ENCODE peak calls at places on chromosomes 6 and 20, in eight cellular contexts. F is H9; L is ovary; R is heart left ventricle; A is Peyer's patch; T is CD8-positive, alpha-beta T cell; O is SK-N-SH; M is IMR-90. P is an unnamed sample. For H3K4me1, the result is how much of the 10 kb centered on the place peaks cover.

GRCh38 chr20:62896526-62896925 is 29.8 kb downstream of the DIDO1 start:
- DNase-seq in R (no peak), O (no peak), F (no peak), T (no peak), M (no peak), A (no peak), L (no peak), P (no peak)

GRCh38 chr6:80366721-80367120 is 260.2 kb downstream of the BCKDHB start:
- DNase-seq in O (peak), L (peak), R (peak), F (no peak), A (no peak), T (no peak), M (peak), P (no peak)

GRCh38 chr6:53154071-53154470 is 5.4 kb upstream of the GCM1 start:
- DNase-seq in R (no peak), M (no peak), F (no peak), L (no peak), A (no peak), T (no peak), O (no peak), P (no peak)

GRCh38 chr20:38143238-38143645 is 21.8 kb downstream of the TGM2 start:
- DNase-seq in R (no peak), A (peak), L (no peak), F (no peak), M (no peak), O (peak), T (no peak), P (no peak)

GRCh38 chr20:58852559-58853271 is at the start of gene GNAS:
- DNase-seq in O (peak), L (no peak), R (peak), M (peak), F (peak), T (peak), A (peak), P (peak)

GRCh38 chr6:139542351-139542750 is 167.9 kb upstream of the CITED2 start:
- DNase-seq in L (no peak), A (no peak), M (no peak), F (no peak), T (no peak), O (no peak), R (no peak), P (no peak)

GRCh38 chr6:112114577-112115223 is 27.3 kb downstream of the FAM229B start:
- DNase-seq in F (no peak), R (no peak), T (no peak), M (no peak), A (no peak), O (no peak), L (no peak), P (no peak)

GRCh38 chr6:14707971-14708465 is 537.9 kb upstream of the JARID2 start:
- DNase-seq in O (no peak), F (no peak), L (no peak), T (no peak), R (no peak), M (no peak), A (no peak), P (no peak)

GRCh38 chr6:141260627-141261015 is 872.1 kb upstream of the GJE1 start:
- DNase-seq in M (no peak), A (no peak), O (no peak), L (no peak), R (no peak), T (no peak), F (no peak), P (no peak)

GRCh38 chr6:72042088-72042487 is 155.7 kb downstream of the RIMS1 start:
- DNase-seq in T (no peak), R (no peak), M (no peak), A (no peak), O (no peak), F (no peak), L (no peak), P (no peak)

GRCh38 chr6:37276916-37277509 is 19.1 kb upstream of the TMEM217 start:
- DNase-seq in T (no peak), O (no peak), F (no peak), M (no peak), L (no peak), R (no peak), A (peak), P (no peak)

GRCh38 chr6:97009781-97010492 is 85.4 kb downstream of the KLHL32 start:
- DNase-seq in T (no peak), A (no peak), M (no peak), R (no peak), O (no peak), L (no peak), F (no peak), P (no peak)

GRCh38 chr6:74873911-74874310 is 331.9 kb downstream of the COL12A1 start:
- DNase-seq in F (no peak), A (no peak), O (no peak), T (no peak), M (peak), R (no peak), L (no peak), P (no peak)

GRCh38 chr20:62959101-62959971 is 6.8 kb downstream of the SLC17A9 start:
- DNase-seq in T (no peak), F (no peak), A (no peak), L (no peak), M (no peak), R (no peak), O (peak), P (no peak)

GRCh38 chr6:125285936-125286335 is 15.8 kb downstream of the HDDC2 start:
- DNase-seq in M (peak), L (no peak), F (no peak), A (no peak), T (no peak), O (no peak), R (no peak), P (no peak)

GRCh38 chr6:120805267-120805666 is 529.0 kb downstream of the TBC1D32 start:
- DNase-seq in F (no peak), L (no peak), T (no peak), A (no peak), M (no peak), R (no peak), O (no peak), P (no peak)

GRCh38 chr6:169833258-169833794 is 81.9 kb downstream of the ERMARD start:
- DNase-seq in O (no peak), M (no peak), F (no peak), T (no peak), A (no peak), R (no peak), L (no peak), P (no peak)

GRCh38 chr6:35181313-35181932 is 32.3 kb upstream of the SCUBE3 start:
- DNase-seq in M (peak), O (no peak), T (no peak), L (no peak), F (no peak), A (no peak), R (peak), P (no peak)

GRCh38 chr6:99119109-99120031 is 171.6 kb upstream of the FBXL4 start:
- DNase-seq in F (peak), M (peak), R (no peak), T (no peak), L (no peak), A (peak), O (peak), P (no peak)

GRCh38 chr6:39471954-39472659 is 149.6 kb upstream of the KCNK16 start:
- DNase-seq in F (no peak), R (no peak), T (no peak), O (no peak), A (no peak), M (no peak), L (no peak), P (no peak)

GRCh38 chr6:67933278-67933677 is 701.8 kb upstream of the ADGRB3 start:
- DNase-seq in O (no peak), L (no peak), A (no peak), R (no peak), T (no peak), M (no peak), F (peak), P (no peak)

GRCh38 chr6:83702077-83702476 is 6.8 kb downstream of the SNAP91 start:
- DNase-seq in M (no peak), R (no peak), T (no peak), L (no peak), O (no peak), A (no peak), F (no peak), P (no peak)

GRCh38 chr6:154343473-154344308 is 12.9 kb downstream of the IPCEF1 start:
- DNase-seq in M (peak), F (peak), A (peak), R (peak), O (no peak), L (peak), T (no peak), P (no peak)

GRCh38 chr20:39825524-39825923 is 863.4 kb downstream of the DHX35 start:
- DNase-seq in T (no peak), L (no peak), R (no peak), M (no peak), O (no peak), A (no peak), F (no peak), P (no peak)

GRCh38 chr6:133817460-133818047 is 71.4 kb upstream of the TCF21 start:
- DNase-seq in M (no peak), T (peak), R (no peak), O (peak), A (peak), L (no peak), F (peak), P (no peak)

GRCh38 chr6:108841377-108841855 is 6.8 kb upstream of the ARMC2 start:
- DNase-seq in M (no peak), O (no peak), T (no peak), L (no peak), A (no peak), F (no peak), R (no peak), P (no peak)

GRCh38 chr20:51803157-51803854 is 985 bp upstream of the SALL4 start:
- DNase-seq in F (no peak), L (no peak), R (no peak), A (no peak), T (no peak), O (peak), M (peak), P (no peak)

GRCh38 chr6:15901141-15902115 is 227.5 kb upstream of the MYLIP start:
- DNase-seq in M (no peak), O (no peak), A (peak), F (no peak), R (no peak), L (no peak), T (no peak), P (no peak)

GRCh38 chr20:44651507-44652373 is at the start of gene ADA:
- DNase-seq in T (peak), A (peak), M (peak), O (peak), R (peak), L (peak), F (peak), P (peak)

GRCh38 chr6:1619666-1620503 is 10.2 kb downstream of the FOXC1 start:
- DNase-seq in L (no peak), M (no peak), O (no peak), T (no peak), F (peak), A (no peak), R (peak), P (no peak)

GRCh38 chr6:77740380-77740779 is 87.5 kb downstream of the MEI4 start:
- DNase-seq in M (peak), F (no peak), T (no peak), L (no peak), R (no peak), A (no peak), O (peak), P (no peak)

DNA sequence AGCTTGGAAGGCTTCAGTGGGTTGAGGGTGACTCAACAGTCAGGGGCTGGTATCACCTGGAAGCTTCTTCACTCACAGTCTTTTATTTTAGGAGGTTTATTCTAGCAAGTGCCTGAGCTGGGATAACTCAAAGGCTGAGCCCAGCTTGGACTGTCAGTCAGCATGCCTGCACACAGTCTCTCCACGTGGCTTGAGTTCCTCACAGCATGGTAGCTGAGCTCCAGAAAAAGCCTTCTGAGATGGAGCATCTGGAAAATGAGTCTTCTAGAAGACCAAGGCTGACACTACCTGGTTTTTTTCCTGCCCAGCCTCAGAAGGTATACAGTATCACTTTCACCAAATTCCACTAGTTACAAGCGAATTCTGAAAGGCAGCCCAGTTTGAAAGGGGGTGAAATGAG is 234.6 kb upstream of the ID4 start:
- DNase-seq in O (no peak), M (no peak), R (no peak), T (no peak), L (no peak), A (no peak), F (no peak), P (no peak)
- H3K4me1 ChIP-seq in O (under half), M (under half), R (under half), T (under half), L (under half), A (under half), F (under half), P (under half)

DNA sequence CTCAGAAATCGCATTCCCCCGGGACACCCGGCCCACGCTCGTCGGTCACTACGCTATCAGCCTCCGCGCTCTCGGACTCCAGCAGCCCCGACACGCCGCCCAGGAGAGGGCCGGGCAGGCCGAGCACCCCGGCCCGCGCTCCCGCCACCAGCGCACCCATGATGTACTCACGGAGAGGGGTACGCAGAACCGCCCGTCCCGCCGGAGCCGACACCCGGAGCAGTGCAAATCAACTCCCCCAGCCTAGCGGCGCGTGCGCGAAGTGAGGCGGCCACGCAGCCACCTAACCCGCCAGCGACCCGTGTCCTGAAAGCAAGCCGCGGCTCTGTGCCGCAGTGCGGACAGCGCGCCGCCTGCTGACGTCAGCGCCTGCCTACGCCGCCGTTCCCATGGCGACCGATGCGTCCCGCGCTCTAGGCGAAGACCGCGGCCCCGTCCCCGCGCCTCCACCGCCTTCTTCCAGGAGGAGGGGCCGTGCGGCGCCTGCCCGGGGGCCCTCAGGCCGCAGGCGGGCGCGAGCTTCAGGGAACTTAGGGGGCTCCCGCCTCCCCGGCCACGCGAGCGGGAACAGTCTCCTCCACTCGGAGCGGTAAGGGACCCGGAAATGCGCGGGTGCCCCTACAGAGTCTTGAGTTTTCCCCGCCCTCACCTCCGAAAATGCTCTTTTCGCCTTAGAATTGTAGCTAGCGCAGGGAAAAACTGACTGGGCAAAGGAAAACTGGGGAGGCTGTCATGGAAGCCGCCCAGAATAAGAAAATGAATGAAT is at the start of gene AHI1:
- DNase-seq in O (peak), F (peak), L (peak), A (peak), R (peak), M (peak), T (peak), P (peak)
- TF ChIP-seq CTCF in O (no peak), F (no peak), L (peak), A (peak), R (peak), M (no peak), T (no peak), P (no peak)

GRCh38 chr6:6695711-6696048 is 107.2 kb downstream of the LY86 start:
- DNase-seq in T (no peak), M (no peak), R (no peak), L (no peak), A (peak), F (no peak), O (no peak), P (no peak)

GRCh38 chr6:6697620-6698019 is 109.1 kb downstream of the LY86 start:
- DNase-seq in T (no peak), L (no peak), F (no peak), O (no peak), A (no peak), R (no peak), M (no peak), P (no peak)

GRCh38 chr6:6696867-6697531 is 108.5 kb downstream of the LY86 start:
- DNase-seq in L (peak), R (no peak), A (peak), T (no peak), M (peak), F (peak), O (peak), P (peak)

GRCh38 chr6:6694368-6694780 is 105.9 kb downstream of the LY86 start:
- DNase-seq in F (peak), L (no peak), O (no peak), T (no peak), R (no peak), M (no peak), A (no peak), P (no peak)

DNA sequence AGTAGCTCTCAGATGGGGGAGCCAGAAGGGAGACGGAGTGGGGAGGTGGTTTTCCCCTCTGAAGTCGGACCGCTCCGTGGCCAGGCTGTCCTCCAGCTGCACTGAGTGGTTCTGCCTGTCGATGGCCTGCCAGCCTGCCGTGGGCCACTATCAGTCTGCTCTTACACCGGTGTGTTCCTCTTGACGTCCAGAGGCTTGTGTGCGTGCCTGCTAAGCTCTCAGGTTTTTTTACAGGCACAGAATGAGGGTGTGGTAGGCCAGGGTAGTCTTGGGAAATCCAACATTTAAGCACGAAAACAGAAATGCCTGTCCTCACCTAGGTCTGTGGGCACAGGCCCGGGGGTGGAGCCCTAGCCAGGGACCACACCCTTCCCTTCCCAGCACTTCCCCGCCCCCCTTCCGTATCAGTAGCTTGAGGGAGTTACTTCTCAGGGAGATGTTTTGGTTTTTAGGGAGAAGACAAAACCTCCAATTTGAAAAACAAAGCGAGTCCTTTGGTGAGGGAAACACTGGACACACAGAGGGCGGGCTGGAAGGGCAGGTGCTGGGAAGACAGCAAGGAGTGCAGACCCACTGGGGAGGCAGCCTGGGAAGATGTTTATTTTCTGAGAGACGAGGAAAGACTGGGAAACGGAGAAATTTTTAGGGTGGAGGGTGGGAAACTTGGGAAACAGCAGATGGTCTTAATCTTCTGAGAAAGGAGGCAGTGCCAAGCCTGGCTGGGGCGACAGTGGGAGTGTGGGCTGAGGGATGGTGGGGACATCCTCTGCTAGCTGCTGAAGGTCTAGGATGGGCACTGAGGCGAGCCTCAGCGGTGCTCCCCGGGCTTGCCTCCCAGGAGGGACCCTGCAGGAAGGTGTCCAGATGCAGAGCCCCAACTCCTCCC is 106.5 kb downstream of the LY86 start:
- DNase-seq in L (peak), M (no peak), R (peak), A (peak), F (peak), T (no peak), O (no peak), P (peak)
- H3K4me1 ChIP-seq in L (under half), M (under half), R (half or more), A (under half), F (under half), T (under half), O (under half), P (under half)

GRCh38 chr6:82095091-82095490 is 152.5 kb downstream of the IBTK start:
- DNase-seq in M (no peak), A (no peak), F (no peak), L (no peak), R (no peak), O (no peak), T (no peak), P (no peak)
- TF ChIP-seq CTCF in M (no peak), A (no peak), F (no peak), L (no peak), R (no peak), O (no peak), T (no peak), P (no peak)

GRCh38 chr6:115885636-115886366 is 174.9 kb downstream of the FRK start:
- DNase-seq in F (no peak), L (no peak), M (no peak), T (no peak), R (no peak), A (no peak), O (no peak), P (no peak)

GRCh38 chr6:115887887-115888286 is 172.8 kb downstream of the FRK start:
- DNase-seq in O (no peak), A (no peak), T (no peak), R (no peak), F (no peak), M (no peak), L (no peak), P (no peak)

GRCh38 chr6:115882771-115883170 is 177.9 kb downstream of the FRK start:
- DNase-seq in T (no peak), F (no peak), R (no peak), M (no peak), A (no peak), L (no peak), O (no peak), P (no peak)

DNA sequence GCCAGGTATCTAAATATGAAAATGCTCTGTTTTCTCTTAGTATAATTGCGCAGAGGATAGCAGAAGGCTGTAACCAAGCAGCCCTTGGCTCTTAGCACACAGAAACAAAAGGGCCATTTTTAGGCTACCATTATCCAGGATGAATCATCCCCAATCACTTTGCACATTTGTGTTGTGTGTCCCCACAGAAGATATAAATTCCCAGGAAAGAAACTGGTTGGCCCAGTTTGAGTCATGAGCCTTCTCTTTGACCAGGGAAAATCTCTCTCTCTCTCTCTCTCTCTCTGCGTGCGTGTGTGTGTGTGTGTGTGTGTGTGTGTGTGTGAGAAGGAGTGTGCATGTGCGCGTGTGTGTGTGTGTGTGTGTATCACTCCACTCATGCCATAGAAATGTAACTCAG is 178.5 kb downstream of the FRK start:
- DNase-seq in T (no peak), A (no peak), O (no peak), R (no peak), L (no peak), M (no peak), F (no peak), P (no peak)
- H3K4me1 ChIP-seq in T (under half), A (under half), O (under half), R (under half), L (under half), M (under half), F (under half), P (under half)

GRCh38 chr6:166195861-166196238 is 28.2 kb upstream of the TBXT start:
- DNase-seq in M (no peak), F (no peak), A (no peak), R (no peak), L (no peak), T (no peak), O (no peak), P (no peak)

GRCh38 chr6:166197361-166197760 is 29.7 kb upstream of the TBXT start:
- DNase-seq in R (no peak), M (no peak), T (no peak), O (no peak), F (no peak), A (no peak), L (no peak), P (no peak)

GRCh38 chr6:166192136-166192535 is 24.5 kb upstream of the TBXT start:
- DNase-seq in R (no peak), A (no peak), O (no peak), L (no peak), M (no peak), T (no peak), F (no peak), P (no peak)

GRCh38 chr6:166192557-166192956 is 24.9 kb upstream of the TBXT start:
- DNase-seq in M (no peak), A (no peak), L (no peak), O (no peak), F (no peak), T (no peak), R (no peak), P (no peak)

GRCh38 chr6:166194885-166195860 is 27.5 kb upstream of the TBXT start:
- DNase-seq in O (no peak), A (no peak), R (no peak), L (no peak), F (no peak), M (no peak), T (no peak), P (no peak)
- TF ChIP-seq CTCF in O (no peak), A (no peak), R (no peak), L (no peak), F (no peak), M (no peak), T (no peak), P (no peak)